ENCODE peak calls at places on chromosomes 6 and 20, in six cellular contexts. C is body of pancreas, H is GM23248, W is tibial nerve, L is stomach, V is cardiac muscle cell. I is an unnamed sample.

GRCh38 chr20:32582659-32583580 is 2.2 kb downstream of the NOL4L start:
- DNase-seq in C (peak; percentile 21), H (peak; percentile 48), W (no peak), L (no peak), V (peak; percentile 49), I (peak; percentile 33)

GRCh38 chr6:12537389-12537788 is 179.2 kb upstream of the PHACTR1 start:
- DNase-seq in C (no peak), H (no peak), W (no peak), L (no peak), V (peak; percentile 96), I (no peak)

GRCh38 chr6:32449088-32449736 is 9.5 kb downstream of the HLA-DRA start:
- DNase-seq in C (no peak), H (no peak), W (no peak), L (no peak), V (no peak), I (no peak)

GRCh38 chr6:110710115-110710514 is 105.2 kb downstream of the CDK19 start:
- DNase-seq in C (no peak), H (no peak), W (no peak), L (no peak), V (no peak), I (no peak)

GRCh38 chr20:34473262-34473883 is 42.8 kb upstream of the DYNLRB1 start:
- DNase-seq in C (no peak), H (peak; percentile 86), W (no peak), L (no peak), V (peak; percentile 58), I (no peak)

GRCh38 chr6:113172531-113172966 is 684.6 kb upstream of the MARCKS start:
- DNase-seq in C (peak; percentile 63), H (no peak), W (no peak), L (no peak), V (peak; percentile 58), I (no peak)

GRCh38 chr20:36645998-36646397 is at the start of gene SLA2:
- DNase-seq in C (no peak), H (no peak), W (no peak), L (peak; percentile 43), V (no peak), I (peak; percentile 54)

GRCh38 chr20:44928595-44928994 is 18.7 kb downstream of the PABPC1L start:
- DNase-seq in C (no peak), H (no peak), W (no peak), L (no peak), V (no peak), I (no peak)

GRCh38 chr6:168039301-168039700 is 39.7 kb downstream of the FRMD1 start:
- DNase-seq in C (no peak), H (no peak), W (no peak), L (no peak), V (no peak), I (no peak)

GRCh38 chr6:156863504-156863903 is 86.3 kb downstream of the ARID1B start:
- DNase-seq in C (no peak), H (no peak), W (no peak), L (no peak), V (no peak), I (no peak)

GRCh38 chr6:169273511-169273910 is 19.9 kb upstream of the THBS2 start:
- DNase-seq in C (no peak), H (no peak), W (no peak), L (no peak), V (no peak), I (no peak)

GRCh38 chr20:26163890-26164289 is 467.2 kb upstream of the ZNF337 start:
- DNase-seq in C (no peak), H (peak; percentile 86), W (no peak), L (no peak), V (peak; percentile 85), I (no peak)

GRCh38 chr6:144931172-144932035 is 646.3 kb downstream of the UTRN start:
- DNase-seq in C (peak; percentile 62), H (peak; percentile 66), W (no peak), L (peak; percentile 35), V (peak; percentile 54), I (peak; percentile 10)

GRCh38 chr6:9044426-9044825 is 609.1 kb upstream of the SLC35B3 start:
- DNase-seq in C (no peak), H (no peak), W (no peak), L (no peak), V (no peak), I (no peak)

GRCh38 chr20:60579941-60580515 is 621.8 kb downstream of the CDH26 start:
- DNase-seq in C (no peak), H (no peak), W (no peak), L (no peak), V (no peak), I (no peak)

GRCh38 chr20:2663364-2663886 is 591 bp downstream of the IDH3B start:
- DNase-seq in C (no peak), H (no peak), W (no peak), L (no peak), V (no peak), I (no peak)

GRCh38 chr6:166955121-166955864 is 1.1 kb downstream of the RNASET2 start:
- DNase-seq in C (peak; percentile 28), H (no peak), W (no peak), L (peak; percentile 49), V (no peak), I (no peak)

GRCh38 chr6:103191391-103192093 is 1668.2 kb downstream of the HACE1 start:
- DNase-seq in C (no peak), H (no peak), W (no peak), L (no peak), V (no peak), I (no peak)

GRCh38 chr6:83252717-83253116 is 59.6 kb downstream of the RWDD2A start:
- DNase-seq in C (no peak), H (peak; percentile 45), W (no peak), L (no peak), V (peak; percentile 55), I (no peak)

GRCh38 chr20:8735674-8736073 is 333.2 kb upstream of the PLCB4 start:
- DNase-seq in C (no peak), H (no peak), W (no peak), L (no peak), V (no peak), I (no peak)

GRCh38 chr6:53171605-53172467 is 23.2 kb upstream of the GCM1 start:
- DNase-seq in C (peak; percentile 92), H (peak; percentile 83), W (peak; percentile 84), L (peak; percentile 94), V (peak; percentile 88), I (peak; percentile 84)

GRCh38 chr6:18269253-18269652 is 4.9 kb upstream of the DEK start:
- DNase-seq in C (no peak), H (peak; percentile 59), W (no peak), L (no peak), V (peak; percentile 4), I (no peak)

GRCh38 chr6:165045631-165046030 is 263.8 kb downstream of the C6orf118 start:
- DNase-seq in C (no peak), H (peak; percentile 38), W (no peak), L (no peak), V (no peak), I (no peak)
- H3K9me3 ChIP-seq in C (peaks cover 7% of the 10 kb centered on the region), H (no peaks in the 10 kb centered on the region), W (no peaks in the 10 kb centered on the region), L (peaks cover 3% of the 10 kb centered on the region), V (no peaks in the 10 kb centered on the region), I (peaks cover 3% of the 10 kb centered on the region)

DNA sequence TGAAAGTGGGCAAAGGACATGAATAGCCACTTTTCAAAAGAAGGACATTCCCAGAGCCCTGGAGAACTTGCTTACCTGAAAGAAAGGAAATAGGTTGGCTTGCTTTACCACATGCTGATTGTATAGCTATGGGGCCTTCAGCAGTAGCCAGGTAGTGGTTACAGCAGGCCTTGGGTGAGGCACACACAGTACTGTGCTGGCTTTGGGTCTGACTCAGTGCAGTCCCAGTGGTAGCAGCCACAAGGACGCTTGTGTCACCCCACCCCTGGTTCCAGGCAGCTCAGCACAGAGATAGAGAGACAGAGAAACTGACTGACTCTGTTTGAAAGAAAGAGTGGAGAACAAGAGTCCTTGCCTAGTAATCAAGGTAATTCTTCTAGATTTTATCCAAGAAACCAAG is 201.0 kb upstream of the EYS start:
- DNase-seq in C (no peak), H (no peak), W (no peak), L (no peak), V (no peak), I (no peak)
- H3K9me3 ChIP-seq in C (no peaks in the 10 kb centered on the region), H (peaks cover 6% of the 10 kb centered on the region), W (no peaks in the 10 kb centered on the region), L (no peaks in the 10 kb centered on the region), V (no peaks in the 10 kb centered on the region), I (no peaks in the 10 kb centered on the region)

GRCh38 chr6:118451839-118452238 is 96.3 kb upstream of the PLN start:
- DNase-seq in C (no peak), H (no peak), W (no peak), L (no peak), V (no peak), I (no peak)
- H3K9me3 ChIP-seq in C (peaks cover 30% of the 10 kb centered on the region), H (peaks cover 6% of the 10 kb centered on the region), W (no peaks in the 10 kb centered on the region), L (peaks cover 7% of the 10 kb centered on the region), V (no peaks in the 10 kb centered on the region), I (no peaks in the 10 kb centered on the region)

GRCh38 chr6:22651731-22652130 is 82.4 kb downstream of the HDGFL1 start:
- DNase-seq in C (no peak), H (no peak), W (no peak), L (no peak), V (no peak), I (no peak)
- H3K9me3 ChIP-seq in C (no peaks in the 10 kb centered on the region), H (no peaks in the 10 kb centered on the region), W (no peaks in the 10 kb centered on the region), L (no peaks in the 10 kb centered on the region), V (no peaks in the 10 kb centered on the region), I (no peaks in the 10 kb centered on the region)

DNA sequence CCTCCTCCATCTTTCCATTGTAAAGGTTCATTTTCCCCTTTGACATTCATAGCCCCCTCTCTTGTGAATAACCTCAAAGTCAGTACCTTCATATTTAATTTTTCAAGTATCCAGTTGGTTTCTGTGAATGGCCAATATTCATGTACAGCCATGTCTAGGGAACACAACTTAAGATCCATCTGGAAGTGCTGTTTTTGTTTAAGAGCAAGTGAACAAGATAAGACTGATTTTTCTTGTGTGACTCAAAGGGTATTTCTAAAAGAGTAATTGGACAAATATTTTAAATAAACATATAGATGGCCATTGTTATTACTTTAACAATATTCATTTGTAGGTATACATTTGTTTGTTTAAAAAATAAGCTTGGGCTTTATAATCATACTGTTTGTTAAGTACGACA is 92.9 kb downstream of the RTN4IP1 start:
- DNase-seq in C (no peak), H (no peak), W (no peak), L (no peak), V (no peak), I (no peak)
- H3K9me3 ChIP-seq in C (no peaks in the 10 kb centered on the region), H (no peaks in the 10 kb centered on the region), W (no peaks in the 10 kb centered on the region), L (no peaks in the 10 kb centered on the region), V (no peaks in the 10 kb centered on the region), I (no peaks in the 10 kb centered on the region)

DNA sequence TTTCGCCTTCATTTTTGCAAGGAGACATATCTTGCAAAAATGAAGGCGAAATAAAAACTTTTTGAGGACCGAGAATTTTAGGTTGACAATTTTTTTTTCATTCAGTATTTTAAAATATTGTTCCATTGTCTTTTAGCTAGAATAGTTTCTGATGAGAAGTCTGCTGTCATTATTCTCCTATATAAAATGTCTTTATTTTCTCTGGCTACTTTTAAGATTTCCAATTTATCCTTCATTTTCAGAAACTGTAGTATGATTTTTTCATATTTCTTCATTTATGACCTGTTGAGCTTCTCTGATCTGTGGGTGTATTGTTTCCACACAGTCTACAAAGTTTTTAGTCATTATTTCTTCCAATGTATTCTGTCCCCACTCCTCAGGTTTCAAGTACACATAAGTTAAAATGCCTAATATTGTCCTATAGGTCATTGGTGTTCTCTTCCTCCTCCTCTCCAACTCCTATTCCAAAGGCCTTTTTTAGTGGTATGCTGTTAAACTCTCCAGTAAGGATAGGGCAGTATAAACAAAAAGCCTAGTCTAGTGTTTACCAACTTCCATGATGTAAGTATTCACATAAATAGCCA is 15.7 kb downstream of the AHI1 start:
- DNase-seq in C (no peak), H (peak; percentile 76), W (no peak), L (no peak), V (no peak), I (no peak)
- H3K9me3 ChIP-seq in C (peaks cover 23% of the 10 kb centered on the region), H (peaks cover 9% of the 10 kb centered on the region), W (peaks cover 7% of the 10 kb centered on the region), L (peaks cover 3% of the 10 kb centered on the region), V (no peaks in the 10 kb centered on the region), I (peaks cover 6% of the 10 kb centered on the region)

I was measured in T-helper 17 cell.